ENCODE peak calls at places on chromosomes 16 and 17, in five cellular contexts. O, J, D, K and L are unnamed samples.

GRCh38 chr16:49928176-49928892 is 72.4 kb upstream of the ZNF423 start:
- DNase-seq in O (no peak), J (no peak), D (no peak), K (no peak), L (no peak)

GRCh38 chr17:19242323-19242722 is 5.2 kb downstream of the EPN2 start:
- DNase-seq in O (no peak), J (peak; percentile 22), D (no peak), K (peak; percentile 51), L (no peak)

GRCh38 chr17:79655672-79656290 is 44.9 kb upstream of the RBFOX3 start:
- DNase-seq in O (no peak), J (no peak), D (no peak), K (no peak), L (peak; percentile 40)

GRCh38 chr16:90078594-90078895 is 1.4 kb upstream of the PRDM7 start:
- DNase-seq in O (no peak), J (no peak), D (no peak), K (no peak), L (no peak)

GRCh38 chr17:81119223-81120148 is 45.8 kb upstream of the PVALEF start:
- DNase-seq in O (peak; percentile 83), J (peak; percentile 96), D (peak; percentile 74), K (peak; percentile 66), L (peak; percentile 92)

GRCh38 chr17:82668631-82669099 is 20.4 kb upstream of the WDR45B start:
- DNase-seq in O (no peak), J (peak; percentile 81), D (no peak), K (peak; percentile 37), L (peak; percentile 81)

GRCh38 chr17:82981141-82981540 is 98.3 kb upstream of the METRNL start:
- DNase-seq in O (no peak), J (no peak), D (no peak), K (no peak), L (no peak)

GRCh38 chr17:50708050-50709000 is 611 bp upstream of the ANKRD40 start:
- DNase-seq in O (no peak), J (no peak), D (no peak), K (no peak), L (peak; percentile 63)

GRCh38 chr17:6494239-6494941 is 50.1 kb downstream of the PIMREG start:
- DNase-seq in O (no peak), J (no peak), D (no peak), K (peak; percentile 49), L (no peak)

GRCh38 chr16:56643080-56643778 is 4.8 kb downstream of the MT1A start:
- DNase-seq in O (peak; percentile 19), J (peak; percentile 79), D (peak; percentile 57), K (peak; percentile 56), L (no peak)

GRCh38 chr17:68343976-68344375 is 52.7 kb downstream of the ARSG start:
- DNase-seq in O (no peak), J (no peak), D (no peak), K (no peak), L (no peak)

GRCh38 chr17:31787857-31788570 is 71.0 kb downstream of the COPRS start:
- DNase-seq in O (no peak), J (peak; percentile 61), D (no peak), K (peak; percentile 98), L (no peak)

GRCh38 chr17:62876063-62876462 is 67.9 kb upstream of the MARCHF10 start:
- DNase-seq in O (no peak), J (no peak), D (no peak), K (peak; percentile 10), L (no peak)

GRCh38 chr16:20333120-20333519 is 5.8 kb upstream of the GP2 start:
- DNase-seq in O (no peak), J (no peak), D (no peak), K (no peak), L (no peak)

GRCh38 chr17:7122386-7122785 is 7.8 kb upstream of the ASGR2 start:
- DNase-seq in O (no peak), J (no peak), D (no peak), K (no peak), L (no peak)

GRCh38 chr16:86584071-86584685 is 5.8 kb downstream of the FOXL1 start:
- DNase-seq in O (no peak), J (no peak), D (no peak), K (no peak), L (peak; percentile 70)

GRCh38 chr17:63136381-63137012 is 170.5 kb downstream of the TANC2 start:
- DNase-seq in O (no peak), J (no peak), D (no peak), K (no peak), L (no peak)

GRCh38 chr17:57877803-57878202 is 28.0 kb upstream of the MRPS23 start:
- DNase-seq in O (no peak), J (no peak), D (no peak), K (no peak), L (no peak)

GRCh38 chr17:57876866-57877237 is 27.0 kb upstream of the MRPS23 start:
- DNase-seq in O (no peak), J (no peak), D (no peak), K (no peak), L (no peak)

GRCh38 chr17:57874434-57875108 is 24.7 kb upstream of the MRPS23 start:
- DNase-seq in O (peak; percentile 41), J (peak; percentile 91), D (no peak), K (peak; percentile 58), L (peak; percentile 95)

GRCh38 chr17:57875109-57876022 is 25.5 kb upstream of the MRPS23 start:
- DNase-seq in O (peak; percentile 68), J (peak; percentile 93), D (no peak), K (peak; percentile 91), L (peak; percentile 99)

DNA sequence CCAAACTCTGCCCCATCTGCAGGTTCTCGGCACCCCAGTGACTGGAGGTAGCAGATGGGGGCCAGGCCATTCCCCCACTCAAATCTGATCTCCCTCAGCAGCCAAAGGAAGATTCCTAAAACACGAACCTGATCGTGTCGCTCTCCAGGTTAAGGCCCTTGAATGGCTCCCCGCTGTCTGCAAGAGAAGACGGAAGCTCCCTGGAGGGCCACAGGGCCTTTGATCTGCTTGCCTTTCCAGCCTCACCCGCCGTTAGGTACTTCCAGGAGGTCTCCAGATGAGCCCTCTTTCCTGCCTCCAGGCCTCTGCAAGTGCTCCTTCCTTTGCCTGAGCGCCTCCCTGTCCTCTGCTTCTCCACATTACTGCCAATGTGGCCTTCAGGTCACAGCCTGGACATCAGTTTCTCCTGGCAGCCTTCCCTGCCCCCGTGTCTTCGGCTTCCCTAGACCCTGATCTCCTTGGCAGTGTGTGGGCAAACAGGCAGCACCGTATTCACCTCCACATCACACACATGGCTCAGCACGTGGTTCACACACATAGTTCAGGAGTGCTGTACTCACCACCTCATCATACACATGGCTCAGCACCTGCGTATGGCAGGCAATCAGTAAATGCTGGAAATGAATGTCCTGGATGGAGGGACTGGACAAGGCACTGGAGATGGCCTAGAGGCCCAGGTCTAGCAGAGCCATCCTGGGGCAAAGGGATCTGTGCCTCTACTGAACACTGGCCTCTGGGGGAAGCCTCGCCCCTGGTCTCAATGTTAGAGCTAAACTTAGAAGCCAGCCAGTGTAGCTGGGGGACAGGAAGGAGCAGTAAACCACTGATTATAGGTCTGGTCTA is 26.4 kb upstream of the MRPS23 start:
- DNase-seq in O (no peak), J (no peak), D (no peak), K (peak; percentile 41), L (no peak)
- H3K27ac ChIP-seq in O (peak overlapping the region; percentile 76), J (peak overlapping the region; percentile 77), D (no peak overlapping the region), K (peak overlapping the region; percentile 29), L (peak overlapping the region; percentile 94)

GRCh38 chr17:9023389-9024210 is 2.3 kb downstream of the NTN1 start:
- DNase-seq in O (no peak), J (no peak), D (no peak), K (no peak), L (no peak)
- H3K27me3 ChIP-seq in O (no peaks in the 10 kb centered on the region), J (peaks cover 70% of the 10 kb centered on the region), D (peaks cover 38% of the 10 kb centered on the region), K (peaks cover 5% of the 10 kb centered on the region), L (no peaks in the 10 kb centered on the region)

DNA sequence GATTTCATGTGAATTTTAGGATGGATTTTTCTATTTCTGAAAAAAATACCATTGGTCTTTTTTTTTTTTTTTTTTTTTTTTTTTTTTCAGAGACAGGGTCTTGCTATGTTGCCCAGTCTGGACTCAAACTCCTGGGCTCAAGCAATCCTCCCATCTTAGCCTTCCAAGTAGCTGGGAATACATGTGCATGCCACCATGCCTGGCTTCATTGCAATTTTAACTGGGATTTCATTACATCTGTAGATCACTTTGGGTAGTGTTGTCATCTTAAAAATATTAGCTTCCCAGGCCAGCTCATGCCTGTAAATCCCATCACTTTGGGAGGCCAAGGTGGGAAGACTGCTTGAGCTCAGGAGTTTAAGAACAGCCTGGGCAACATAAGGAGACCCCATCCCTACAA is 54.8 kb downstream of the TOM1L2 start:
- DNase-seq in O (no peak), J (no peak), D (no peak), K (no peak), L (no peak)
- H3K4me1 ChIP-seq in O (peaks cover 44% of the 10 kb centered on the region), J (peaks cover 41% of the 10 kb centered on the region), D (peaks cover 3% of the 10 kb centered on the region), K (peaks cover 60% of the 10 kb centered on the region), L (peaks cover 55% of the 10 kb centered on the region)

GRCh38 chr17:45431531-45432404 is 902 bp downstream of the ARHGAP27 start:
- DNase-seq in O (no peak), J (peak; percentile 90), D (peak; percentile 66), K (peak; percentile 75), L (peak; percentile 61)
- H3K27ac ChIP-seq in O (peak overlapping the region; percentile 32), J (peak overlapping the region; percentile 72), D (no peak overlapping the region), K (peak overlapping the region; percentile 58), L (no peak overlapping the region)

GRCh38 chr16:3249451-3249850 is 7.0 kb downstream of the MEFV start:
- DNase-seq in O (no peak), J (no peak), D (no peak), K (no peak), L (no peak)
- H3K27me3 ChIP-seq in O (no peaks in the 10 kb centered on the region), J (no peaks in the 10 kb centered on the region), D (no peaks in the 10 kb centered on the region), K (no peaks in the 10 kb centered on the region), L (no peaks in the 10 kb centered on the region)

DNA sequence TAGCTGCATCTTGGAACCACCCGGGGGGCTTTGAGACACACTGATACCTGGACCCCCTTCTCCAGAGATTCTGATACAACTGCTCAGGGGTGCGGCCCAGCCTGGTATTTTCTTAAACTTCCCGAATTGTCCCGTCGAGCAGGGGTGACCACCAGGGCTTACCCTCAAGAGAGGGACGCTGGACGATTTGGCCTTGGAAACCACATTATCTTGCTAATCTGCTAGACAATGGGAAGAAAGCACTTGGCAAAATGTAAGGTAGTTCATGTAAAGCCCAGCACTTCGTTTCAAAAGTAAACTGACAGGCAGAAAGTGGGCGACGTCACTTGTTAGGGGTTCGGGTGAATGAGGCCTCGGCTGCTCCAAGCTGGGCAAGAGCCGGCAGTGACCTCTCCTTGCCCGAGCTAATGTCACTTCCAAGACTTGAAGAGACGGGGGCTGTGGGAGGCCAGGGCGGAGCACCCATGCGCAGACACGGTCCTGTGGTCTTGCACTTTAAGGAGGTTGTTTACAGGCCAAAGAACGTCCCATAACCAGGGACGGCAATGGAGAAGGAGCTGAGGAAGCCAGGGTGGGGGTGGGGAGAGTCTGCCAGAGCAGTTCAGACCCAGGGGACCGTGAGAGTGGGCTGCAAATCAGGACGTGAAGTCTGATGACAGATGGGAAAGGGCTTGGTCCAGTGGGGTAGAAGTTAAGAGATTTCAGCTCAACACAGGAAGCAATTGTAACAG is 152.7 kb upstream of the GSE1 start:
- DNase-seq in O (no peak), J (peak; percentile 34), D (no peak), K (no peak), L (no peak)
- H3K4me1 ChIP-seq in O (peaks cover 35% of the 10 kb centered on the region), J (peaks cover 66% of the 10 kb centered on the region), D (peaks cover 7% of the 10 kb centered on the region), K (peaks cover 4% of the 10 kb centered on the region), L (peaks cover 28% of the 10 kb centered on the region)